ENCODE peak calls at places on chromosomes 13 and 19, in four cellular contexts. U, E, J and W are unnamed samples. For H3K4me1, the result is how much of the 10 kb centered on the place peaks cover.

GRCh38 chr19:58560921-58561320 is 2.5 kb upstream of the UBE2M start:
- DNase-seq in U (no peak), E (no peak), J (no peak), W (peak)

GRCh38 chr19:11306337-11306736 is 10.4 kb downstream of the TSPAN16 start:
- DNase-seq in U (no peak), E (no peak), J (no peak), W (no peak)

GRCh38 chr19:19027228-19027627 is 6.1 kb downstream of the SUGP2 start:
- DNase-seq in U (no peak), E (no peak), J (no peak), W (no peak)

GRCh38 chr13:113135281-113135760 is 12.7 kb downstream of the F10 start:
- DNase-seq in U (no peak), E (no peak), J (no peak), W (no peak)

GRCh38 chr19:6458695-6459355 is 767 bp downstream of the SLC25A23 start:
- DNase-seq in U (no peak), E (no peak), J (peak), W (no peak)

GRCh38 chr13:112113355-112113754 is 46.4 kb downstream of the SOX1 start:
- DNase-seq in U (no peak), E (no peak), J (no peak), W (no peak)

GRCh38 chr13:100833427-100833826 is 158.8 kb upstream of the TMTC4 start:
- DNase-seq in U (no peak), E (no peak), J (no peak), W (no peak)

GRCh38 chr13:35484384-35484783 is 7.9 kb upstream of the MAB21L1 start:
- DNase-seq in U (no peak), E (no peak), J (no peak), W (no peak)

GRCh38 chr13:76822691-76823267 is 63.4 kb downstream of the KCTD12 start:
- DNase-seq in U (no peak), E (no peak), J (no peak), W (no peak)

GRCh38 chr19:7887408-7888144 is 734 bp upstream of the LRRC8E start:
- DNase-seq in U (no peak), E (no peak), J (no peak), W (no peak)

GRCh38 chr13:33441015-33441414 is 155.5 kb upstream of the STARD13 start:
- DNase-seq in U (no peak), E (no peak), J (no peak), W (no peak)

GRCh38 chr13:30654430-30654829 is 36.7 kb downstream of the USPL1 start:
- DNase-seq in U (no peak), E (no peak), J (no peak), W (no peak)

GRCh38 chr13:95756072-95756471 is 79.1 kb downstream of the DNAJC3 start:
- DNase-seq in U (no peak), E (no peak), J (no peak), W (no peak)

GRCh38 chr13:113977976-113978375 is 4.1 kb upstream of the C13orf46 start:
- DNase-seq in U (no peak), E (no peak), J (peak), W (peak)

GRCh38 chr13:25725104-25725503 is 326.7 kb downstream of the SHISA2 start:
- DNase-seq in U (no peak), E (no peak), J (no peak), W (no peak)

GRCh38 chr13:34587586-34587985 is 354.5 kb upstream of the NBEA start:
- DNase-seq in U (no peak), E (no peak), J (no peak), W (no peak)

GRCh38 chr13:32415019-32415418 is 12.9 kb downstream of the N4BP2L1 start:
- DNase-seq in U (no peak), E (no peak), J (no peak), W (no peak)

GRCh38 chr13:27920677-27921420 is 1.0 kb downstream of the PDX1 start:
- DNase-seq in U (peak), E (no peak), J (no peak), W (no peak)

GRCh38 chr19:47618771-47619170 is 9.8 kb downstream of the BICRA start:
- DNase-seq in U (no peak), E (no peak), J (peak), W (peak)

GRCh38 chr13:33188093-33188882 is 97.3 kb downstream of the STARD13 start:
- DNase-seq in U (no peak), E (no peak), J (no peak), W (no peak)

GRCh38 chr19:42495663-42496062 is 32.6 kb downstream of the CEACAM1 start:
- DNase-seq in U (no peak), E (no peak), J (no peak), W (no peak)

GRCh38 chr13:35978607-35979316 is 152.4 kb downstream of the DCLK1 start:
- DNase-seq in U (peak), E (no peak), J (no peak), W (no peak)

GRCh38 chr19:55451522-55452380 is 8.7 kb upstream of the SHISA7 start:
- DNase-seq in U (peak), E (no peak), J (no peak), W (no peak)

GRCh38 chr13:94433055-94433947 is 46.2 kb downstream of the DCT start:
- DNase-seq in U (peak), E (no peak), J (no peak), W (no peak)

GRCh38 chr19:703651-704446 is 4.9 kb upstream of the PALM start:
- DNase-seq in U (peak), E (no peak), J (peak), W (peak)

GRCh38 chr13:60642552-60642951 is 245.5 kb downstream of the TDRD3 start:
- DNase-seq in U (no peak), E (no peak), J (no peak), W (no peak)

GRCh38 chr19:2462635-2463421 is 6.1 kb upstream of the LMNB2 start:
- DNase-seq in U (peak), E (peak), J (peak), W (peak)

GRCh38 chr13:24842533-24843278 is 78.7 kb downstream of the RNF17 start:
- DNase-seq in U (no peak), E (no peak), J (no peak), W (no peak)

GRCh38 chr19:850221-850978 is 1.7 kb upstream of the ELANE start:
- DNase-seq in U (no peak), E (peak), J (peak), W (peak)

GRCh38 chr19:16274466-16274865 is 50.2 kb upstream of the KLF2 start:
- DNase-seq in U (no peak), E (no peak), J (no peak), W (no peak)
- TF ChIP-seq POLR2A in U (no peak), E (no peak), J (no peak), W (no peak)

GRCh38 chr19:29676586-29676985 is 11.3 kb downstream of the PLEKHF1 start:
- DNase-seq in U (no peak), E (no peak), J (peak), W (peak)

GRCh38 chr19:29675650-29676186 is 10.5 kb downstream of the PLEKHF1 start:
- DNase-seq in U (no peak), E (no peak), J (no peak), W (peak)

GRCh38 chr19:29678484-29679106 is 13.3 kb downstream of the PLEKHF1 start:
- DNase-seq in U (no peak), E (peak), J (peak), W (peak)

GRCh38 chr19:29675120-29675649 is 9.9 kb downstream of the PLEKHF1 start:
- DNase-seq in U (no peak), E (no peak), J (no peak), W (peak)

GRCh38 chr19:29677001-29677781 is 11.9 kb downstream of the PLEKHF1 start:
- DNase-seq in U (no peak), E (no peak), J (no peak), W (peak)
- H3K4me1 ChIP-seq in U (under half), E (half or more), J (under half), W (under half)

DNA sequence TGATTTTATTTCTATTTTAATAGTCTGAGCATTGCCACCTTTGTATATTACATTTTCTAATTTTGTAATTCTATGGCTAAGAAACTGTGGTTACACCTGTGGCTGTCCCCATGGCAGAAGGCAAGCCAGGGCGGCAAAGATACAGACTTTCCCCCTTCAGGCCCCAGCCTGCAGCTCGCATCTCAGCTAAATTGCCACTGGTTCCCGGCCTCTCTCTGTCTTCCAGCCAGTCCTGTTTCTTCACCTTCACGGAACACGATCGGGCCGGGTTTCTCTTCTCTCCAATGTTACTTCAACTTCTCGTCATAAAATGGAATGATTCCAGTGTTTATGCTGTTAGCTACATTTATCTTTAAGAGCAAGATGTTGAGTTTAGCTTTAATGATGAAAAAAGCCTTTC is 124.5 kb upstream of the ZNF507 start:
- DNase-seq in U (peak), E (no peak), J (no peak), W (no peak)
- TF ChIP-seq POLR2A in U (no peak), E (no peak), J (no peak), W (no peak)

DNA sequence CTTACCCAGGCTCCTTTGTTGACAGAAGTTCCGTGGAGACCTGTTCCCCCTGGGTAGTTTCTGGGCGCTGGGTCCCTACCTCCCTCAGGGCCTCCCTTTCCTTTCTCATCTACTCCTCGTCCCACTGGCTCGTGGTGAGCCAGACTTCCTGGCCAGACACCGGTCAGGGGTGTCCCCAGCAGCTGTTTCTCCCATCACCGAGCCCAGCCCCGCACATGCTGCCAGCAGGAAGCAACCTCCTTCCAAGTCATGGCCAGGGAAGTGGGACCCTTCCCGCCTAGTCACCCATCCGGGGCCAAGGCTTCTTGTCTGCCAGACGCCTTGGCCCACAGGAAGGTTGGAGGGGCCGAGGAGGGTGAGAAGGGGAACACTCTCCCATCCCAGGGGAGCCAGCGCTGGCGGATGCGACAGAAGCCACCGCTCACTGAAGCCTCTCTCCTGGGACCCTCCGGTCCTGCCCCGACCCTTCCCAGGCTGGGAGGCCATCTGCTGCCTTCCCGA is 5.7 kb downstream of the PAK4 start:
- DNase-seq in U (no peak), E (peak), J (peak), W (peak)
- H3K4me1 ChIP-seq in U (under half), E (half or more), J (under half), W (half or more)

DNA sequence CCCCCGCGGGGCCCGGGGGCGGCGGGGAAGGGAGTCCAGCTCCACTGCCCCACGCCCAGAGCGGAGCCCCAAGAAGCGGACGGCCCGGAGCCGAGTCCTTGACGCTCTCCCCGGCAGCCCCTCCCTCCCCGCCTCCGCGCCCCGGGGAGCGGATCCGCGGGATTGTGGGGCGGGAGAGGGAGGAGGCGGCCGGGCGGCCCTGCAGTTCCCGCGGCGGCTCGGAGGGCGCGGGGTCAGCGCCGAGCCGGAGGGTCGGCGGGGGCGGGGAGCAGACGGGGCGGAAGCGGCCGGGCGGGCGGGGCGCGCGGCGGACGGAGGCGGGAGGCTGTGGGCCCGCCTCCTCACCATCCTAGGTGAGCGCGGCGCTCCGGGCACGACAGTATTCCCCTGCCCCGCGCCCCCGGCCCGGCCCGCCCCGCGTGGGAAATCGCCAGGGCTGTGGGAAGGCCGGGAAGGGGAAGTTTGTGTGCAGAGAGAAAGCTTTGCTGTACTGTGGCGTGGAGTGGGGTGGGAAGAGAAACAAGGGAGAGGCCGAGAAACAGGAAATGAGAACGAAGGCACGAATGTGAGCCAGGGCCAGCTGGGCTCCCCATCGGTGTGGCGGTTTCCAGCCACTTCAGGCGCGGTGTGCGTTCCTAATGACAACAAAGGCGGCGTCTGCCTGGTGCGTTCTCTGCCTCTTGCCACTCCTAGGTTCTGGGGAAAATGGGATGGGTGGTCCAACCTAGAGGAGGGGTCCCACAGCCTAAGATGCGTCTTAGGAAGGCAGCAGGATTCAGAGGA is 1.3 kb upstream of the KLF12 start:
- DNase-seq in U (peak), E (peak), J (peak), W (peak)
- TF ChIP-seq POLR2A in U (no peak), E (no peak), J (no peak), W (peak)

GRCh38 chr19:13881231-13881691 is 4.3 kb downstream of the NANOS3 start:
- DNase-seq in U (no peak), E (peak), J (no peak), W (no peak)
- H3K4me1 ChIP-seq in U (under half), E (under half), J (under half), W (under half)

GRCh38 chr19:5118026-5118425 is 149.1 kb downstream of the KDM4B start:
- DNase-seq in U (no peak), E (no peak), J (no peak), W (no peak)
- TF ChIP-seq POLR2A in U (no peak), E (no peak), J (no peak), W (no peak)

GRCh38 chr19:35002037-35002535 is 2.0 kb downstream of the GRAMD1A start:
- DNase-seq in U (no peak), E (no peak), J (no peak), W (no peak)
- H3K4me1 ChIP-seq in U (under half), E (under half), J (under half), W (under half)